ENCODE peak calls at places on chromosomes 5 and 9, in nine cellular contexts. I is posterior cingulate gyrus; G is CD4-positive, CD25-positive, alpha-beta regulatory T cell; A is activated CD8-positive, alpha-beta memory T cell treated with anti-CD3 and anti-CD28 coated beads, Interleukin-2, amount 50 U/mL, for 48 hours; H is iris pigment epithelial cell; L is NAMALWA; X is activated CD4-positive, alpha-beta T cell treated with anti-CD3 and anti-CD28 coated beads, Interleukin-2, amount 50 U/mL, for 1 hour; B is AG08395; K is neural progenitor cell. F is an unnamed sample.

GRCh38 chr5:41526699-41527098 is 16.3 kb upstream of the PLCXD3 start:
- DNase-seq in K (no peak), X (no peak), L (no peak), I (no peak), H (no peak), B (no peak), G (no peak), A (no peak), F (no peak)

GRCh38 chr5:140345919-140346347 is 470 bp downstream of the HBEGF start:
- DNase-seq in H (peak), X (no peak), K (peak), L (no peak), B (peak), I (peak), G (no peak), A (peak), F (peak)

GRCh38 chr5:18805376-18805775 is 1171.1 kb downstream of the TAF11L14 start:
- DNase-seq in X (no peak), H (no peak), G (no peak), I (no peak), B (no peak), K (no peak), L (no peak), A (no peak), F (no peak)

GRCh38 chr9:83962165-83962564 is 17.9 kb downstream of the HNRNPK start:
- DNase-seq in B (no peak), A (no peak), L (no peak), I (no peak), H (no peak), K (no peak), G (no peak), X (no peak), F (peak)

GRCh38 chr5:50947892-50948683 is 281.7 kb downstream of the PARP8 start:
- DNase-seq in G (no peak), H (no peak), A (no peak), X (no peak), K (no peak), B (no peak), L (no peak), I (no peak), F (no peak)

GRCh38 chr5:150993422-150993821 is 27.0 kb upstream of the GPX3 start:
- DNase-seq in X (no peak), A (no peak), G (no peak), H (no peak), B (no peak), I (no peak), K (no peak), L (no peak), F (no peak)

GRCh38 chr9:35481347-35481975 is 8.4 kb upstream of the RUSC2 start:
- DNase-seq in L (peak), I (no peak), K (peak), B (peak), X (peak), G (peak), A (no peak), H (peak), F (peak)

GRCh38 chr9:134371731-134372130 is 45.5 kb downstream of the RXRA start:
- DNase-seq in H (no peak), K (no peak), I (peak), A (no peak), X (no peak), B (no peak), L (no peak), G (no peak), F (no peak)

GRCh38 chr9:121861501-121862180 is 210.2 kb downstream of the DAB2IP start:
- DNase-seq in L (peak), X (no peak), A (no peak), I (peak), H (no peak), K (peak), G (no peak), B (peak), F (no peak)

GRCh38 chr9:8287970-8288369 is 488.4 kb upstream of the DMAC1 start:
- DNase-seq in B (no peak), K (no peak), G (no peak), X (no peak), L (no peak), H (no peak), A (no peak), I (no peak), F (no peak)

GRCh38 chr5:122030251-122030650 is 47.8 kb downstream of the LOX start:
- DNase-seq in I (no peak), B (no peak), A (no peak), H (peak), L (no peak), X (no peak), K (peak), G (no peak), F (peak)

GRCh38 chr9:129624947-129625346 is 1.0 kb upstream of the NTMT1 start:
- DNase-seq in K (no peak), H (peak), A (no peak), L (peak), I (no peak), G (peak), B (no peak), X (no peak), F (no peak)

GRCh38 chr5:67014191-67014590 is 182.4 kb downstream of the CD180 start:
- DNase-seq in K (no peak), I (no peak), L (no peak), G (no peak), H (no peak), B (no peak), X (no peak), A (no peak), F (no peak)

GRCh38 chr5:157494178-157494830 is 34.3 kb downstream of the NIPAL4 start:
- DNase-seq in I (no peak), K (no peak), G (no peak), X (no peak), H (no peak), L (no peak), B (no peak), A (no peak), F (no peak)

GRCh38 chr5:80569961-80570786 is at the start of gene ANKRD34B:
- DNase-seq in H (peak), B (no peak), L (no peak), X (no peak), A (peak), K (peak), G (peak), I (no peak), F (no peak)

GRCh38 chr9:86454701-86455402 is 100.6 kb upstream of the TUT7 start:
- DNase-seq in H (peak), X (no peak), A (no peak), G (no peak), I (no peak), K (no peak), L (no peak), B (peak), F (peak)

GRCh38 chr9:12816656-12817101 is 41.9 kb downstream of the LURAP1L start:
- DNase-seq in X (no peak), K (no peak), B (no peak), I (no peak), A (no peak), G (no peak), L (no peak), H (no peak), F (no peak)

GRCh38 chr9:2461886-2462285 is 159.7 kb upstream of the VLDLR start:
- DNase-seq in L (peak), K (no peak), G (no peak), B (peak), A (no peak), H (no peak), X (no peak), I (no peak), F (peak)

F was measured in fibroblast of the aortic adventitia.